ENCODE peak calls at places on chromosomes 6 and 20, in six cellular contexts. One of them, this sample, is unnamed.

GRCh38 chr6:89371849-89372505 is 19.5 kb upstream of the UBE2J1 start:
- DNase-seq in cardiac muscle cell: peak
- DNase-seq in fibroblast of lung: peak
- DNase-seq in BE2C: peak
- DNase-seq in lower lobe of right lung: peak
- DNase-seq in CD8-positive, alpha-beta T cell: peak
- DNase-seq in this sample: peak

GRCh38 chr6:42338573-42339218 is 113.0 kb downstream of the TRERF1 start:
- DNase-seq in CD8-positive, alpha-beta T cell: no peak
- DNase-seq in lower lobe of right lung: no peak
- DNase-seq in BE2C: no peak
- DNase-seq in cardiac muscle cell: no peak
- DNase-seq in fibroblast of lung: peak
- DNase-seq in this sample: peak

GRCh38 chr20:63835031-63835858 is 4.2 kb upstream of the ZBTB46 start:
- DNase-seq in CD8-positive, alpha-beta T cell: no peak
- DNase-seq in BE2C: peak
- DNase-seq in cardiac muscle cell: peak
- DNase-seq in lower lobe of right lung: peak
- DNase-seq in fibroblast of lung: peak
- DNase-seq in this sample: peak

GRCh38 chr6:163643866-163644265 is 229.3 kb downstream of the QKI start:
- DNase-seq in cardiac muscle cell: no peak
- DNase-seq in CD8-positive, alpha-beta T cell: no peak
- DNase-seq in BE2C: no peak
- DNase-seq in lower lobe of right lung: no peak
- DNase-seq in fibroblast of lung: no peak
- DNase-seq in this sample: no peak

GRCh38 chr6:150179030-150179429 is 36.2 kb downstream of the PPP1R14C start:
- DNase-seq in CD8-positive, alpha-beta T cell: no peak
- DNase-seq in BE2C: no peak
- DNase-seq in lower lobe of right lung: no peak
- DNase-seq in fibroblast of lung: no peak
- DNase-seq in cardiac muscle cell: no peak
- DNase-seq in this sample: no peak

GRCh38 chr20:17749628-17749978 is 49.8 kb downstream of the BANF2 start:
- DNase-seq in cardiac muscle cell: no peak
- DNase-seq in BE2C: no peak
- DNase-seq in lower lobe of right lung: no peak
- DNase-seq in CD8-positive, alpha-beta T cell: no peak
- DNase-seq in fibroblast of lung: no peak
- DNase-seq in this sample: no peak

GRCh38 chr6:7050911-7051779 is 56.6 kb upstream of the RREB1 start:
- DNase-seq in CD8-positive, alpha-beta T cell: peak
- DNase-seq in fibroblast of lung: peak
- DNase-seq in cardiac muscle cell: peak
- DNase-seq in lower lobe of right lung: peak
- DNase-seq in BE2C: peak
- DNase-seq in this sample: peak

GRCh38 chr20:26277339-26277738 is 580.7 kb upstream of the ZNF337 start:
- DNase-seq in CD8-positive, alpha-beta T cell: no peak
- DNase-seq in BE2C: no peak
- DNase-seq in fibroblast of lung: no peak
- DNase-seq in cardiac muscle cell: no peak
- DNase-seq in lower lobe of right lung: no peak
- DNase-seq in this sample: no peak

GRCh38 chr6:104325341-104326172 is 534.2 kb downstream of the HACE1 start:
- DNase-seq in CD8-positive, alpha-beta T cell: no peak
- DNase-seq in cardiac muscle cell: peak
- DNase-seq in BE2C: peak
- DNase-seq in lower lobe of right lung: no peak
- DNase-seq in fibroblast of lung: no peak
- DNase-seq in this sample: peak

GRCh38 chr6:33251390-33252012 is 20.2 kb downstream of the VPS52 start:
- DNase-seq in BE2C: no peak
- DNase-seq in lower lobe of right lung: no peak
- DNase-seq in CD8-positive, alpha-beta T cell: no peak
- DNase-seq in cardiac muscle cell: no peak
- DNase-seq in fibroblast of lung: peak
- DNase-seq in this sample: peak

GRCh38 chr6:132298344-132298949 is 102.8 kb downstream of the MOXD1 start:
- DNase-seq in BE2C: peak
- DNase-seq in CD8-positive, alpha-beta T cell: peak
- DNase-seq in cardiac muscle cell: peak
- DNase-seq in fibroblast of lung: peak
- DNase-seq in lower lobe of right lung: no peak
- DNase-seq in this sample: peak

GRCh38 chr6:69632932-69633331 is 163.9 kb downstream of the LMBRD1 start:
- DNase-seq in lower lobe of right lung: no peak
- DNase-seq in fibroblast of lung: no peak
- DNase-seq in CD8-positive, alpha-beta T cell: no peak
- DNase-seq in BE2C: no peak
- DNase-seq in cardiac muscle cell: no peak
- DNase-seq in this sample: no peak

GRCh38 chr20:33732166-33732970 is 572 bp downstream of the ZNF341 start:
- DNase-seq in lower lobe of right lung: peak
- DNase-seq in cardiac muscle cell: no peak
- DNase-seq in BE2C: peak
- DNase-seq in CD8-positive, alpha-beta T cell: peak
- DNase-seq in fibroblast of lung: peak
- DNase-seq in this sample: peak

GRCh38 chr6:151233731-151234130 is 6.0 kb upstream of the AKAP12 start:
- DNase-seq in fibroblast of lung: no peak
- DNase-seq in CD8-positive, alpha-beta T cell: no peak
- DNase-seq in BE2C: no peak
- DNase-seq in lower lobe of right lung: no peak
- DNase-seq in cardiac muscle cell: no peak
- DNase-seq in this sample: no peak

GRCh38 chr6:90413867-90414266 is 117.2 kb upstream of the BACH2 start:
- DNase-seq in CD8-positive, alpha-beta T cell: peak
- DNase-seq in cardiac muscle cell: peak
- DNase-seq in BE2C: peak
- DNase-seq in fibroblast of lung: peak
- DNase-seq in lower lobe of right lung: no peak
- DNase-seq in this sample: peak

GRCh38 chr6:151716446-151717047 is 90.9 kb upstream of the ESR1 start:
- DNase-seq in lower lobe of right lung: peak
- DNase-seq in fibroblast of lung: no peak
- DNase-seq in BE2C: no peak
- DNase-seq in CD8-positive, alpha-beta T cell: no peak
- DNase-seq in cardiac muscle cell: peak
- DNase-seq in this sample: no peak

GRCh38 chr6:7106752-7107577 is 796 bp upstream of the RREB1 start:
- DNase-seq in cardiac muscle cell: no peak
- DNase-seq in fibroblast of lung: no peak
- DNase-seq in CD8-positive, alpha-beta T cell: peak
- DNase-seq in lower lobe of right lung: peak
- DNase-seq in BE2C: peak
- DNase-seq in this sample: no peak

GRCh38 chr6:34057790-34058189 is 88.1 kb downstream of the GRM4 start:
- DNase-seq in CD8-positive, alpha-beta T cell: no peak
- DNase-seq in fibroblast of lung: no peak
- DNase-seq in lower lobe of right lung: no peak
- DNase-seq in BE2C: no peak
- DNase-seq in cardiac muscle cell: no peak
- DNase-seq in this sample: no peak

GRCh38 chr6:331622-332521 is 39.6 kb downstream of the DUSP22 start:
- DNase-seq in BE2C: no peak
- DNase-seq in lower lobe of right lung: peak
- DNase-seq in cardiac muscle cell: no peak
- DNase-seq in CD8-positive, alpha-beta T cell: no peak
- DNase-seq in fibroblast of lung: no peak
- DNase-seq in this sample: no peak

GRCh38 chr20:2132461-2132901 is 30.9 kb downstream of the STK35 start:
- DNase-seq in cardiac muscle cell: no peak
- DNase-seq in lower lobe of right lung: no peak
- DNase-seq in BE2C: no peak
- DNase-seq in fibroblast of lung: peak
- DNase-seq in CD8-positive, alpha-beta T cell: no peak
- DNase-seq in this sample: peak

GRCh38 chr6:32148289-32148688 is 3.5 kb downstream of the PRRT1 start:
- DNase-seq in BE2C: no peak
- DNase-seq in cardiac muscle cell: no peak
- DNase-seq in fibroblast of lung: no peak
- DNase-seq in lower lobe of right lung: no peak
- DNase-seq in CD8-positive, alpha-beta T cell: no peak
- DNase-seq in this sample: no peak

GRCh38 chr6:32149577-32149845 is 2.2 kb downstream of the PRRT1 start:
- DNase-seq in BE2C: no peak
- DNase-seq in lower lobe of right lung: no peak
- DNase-seq in fibroblast of lung: no peak
- DNase-seq in cardiac muscle cell: no peak
- DNase-seq in CD8-positive, alpha-beta T cell: no peak
- DNase-seq in this sample: no peak

GRCh38 chr6:32147401-32148132 is 4.2 kb downstream of the PRRT1 start:
- DNase-seq in cardiac muscle cell: no peak
- DNase-seq in lower lobe of right lung: no peak
- DNase-seq in BE2C: no peak
- DNase-seq in fibroblast of lung: no peak
- DNase-seq in CD8-positive, alpha-beta T cell: no peak
- DNase-seq in this sample: no peak

GRCh38 chr6:32149932-32150920 is 1.5 kb downstream of the PRRT1 start:
- DNase-seq in lower lobe of right lung: no peak
- DNase-seq in BE2C: no peak
- DNase-seq in CD8-positive, alpha-beta T cell: no peak
- DNase-seq in cardiac muscle cell: no peak
- DNase-seq in fibroblast of lung: no peak
- DNase-seq in this sample: no peak

DNA sequence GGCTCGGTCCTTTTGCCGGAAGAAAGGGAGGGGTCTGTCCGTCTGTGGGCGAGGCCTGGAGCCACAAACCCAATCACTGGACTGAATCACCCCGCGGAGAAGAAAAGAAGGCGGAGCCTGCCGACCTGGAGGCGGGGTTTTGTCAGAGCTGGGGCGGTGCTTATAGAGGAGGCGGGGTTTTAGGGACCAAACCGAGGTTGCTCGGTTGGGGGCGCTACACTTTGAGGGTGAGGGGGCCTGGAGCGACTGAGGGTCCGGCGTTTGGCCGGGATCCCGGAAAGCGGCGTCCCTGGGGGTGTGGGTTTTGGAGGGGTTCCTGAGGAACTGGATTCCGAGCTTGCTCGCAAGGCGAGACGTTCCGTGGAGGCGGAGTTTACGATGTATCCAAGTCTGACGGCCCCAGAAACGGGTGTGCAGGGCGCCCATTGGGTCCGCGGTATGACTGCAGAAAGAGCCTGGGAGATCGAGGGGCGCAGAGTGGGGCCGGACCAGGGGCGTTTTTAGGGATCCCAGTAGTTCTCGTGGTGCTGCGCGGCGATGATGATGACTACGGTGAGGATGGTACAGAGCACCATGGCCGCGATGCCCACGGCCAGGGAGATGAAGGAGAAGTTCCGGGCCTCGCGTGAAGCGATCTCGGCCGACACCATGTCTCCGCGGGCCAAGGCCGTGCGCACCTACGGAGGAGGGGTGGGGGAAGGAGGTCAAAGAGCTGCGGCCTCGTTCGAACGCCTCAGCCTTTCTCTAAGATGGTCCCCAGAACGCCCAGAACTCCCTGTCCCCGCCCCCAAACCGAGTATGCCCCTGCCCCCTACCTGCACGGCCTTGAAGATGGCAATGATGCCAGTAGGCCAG is 2.8 kb downstream of the PRRT1 start:
- DNase-seq in lower lobe of right lung: peak
- DNase-seq in fibroblast of lung: peak
- DNase-seq in CD8-positive, alpha-beta T cell: peak
- DNase-seq in BE2C: peak
- DNase-seq in cardiac muscle cell: no peak
- DNase-seq in this sample: no peak
- TF ChIP-seq CTCF in lower lobe of right lung: peak
- TF ChIP-seq CTCF in fibroblast of lung: no peak
- TF ChIP-seq CTCF in CD8-positive, alpha-beta T cell: peak
- TF ChIP-seq CTCF in BE2C: no peak
- TF ChIP-seq CTCF in cardiac muscle cell: no peak
- TF ChIP-seq CTCF in this sample: no peak

GRCh38 chr6:148343383-148343782 is 745 bp downstream of the SASH1 start:
- DNase-seq in cardiac muscle cell: no peak
- DNase-seq in lower lobe of right lung: no peak
- DNase-seq in BE2C: no peak
- DNase-seq in CD8-positive, alpha-beta T cell: no peak
- DNase-seq in fibroblast of lung: peak
- DNase-seq in this sample: no peak

GRCh38 chr6:148339766-148340165 is 2.9 kb upstream of the SASH1 start:
- DNase-seq in BE2C: no peak
- DNase-seq in CD8-positive, alpha-beta T cell: no peak
- DNase-seq in cardiac muscle cell: no peak
- DNase-seq in fibroblast of lung: no peak
- DNase-seq in lower lobe of right lung: no peak
- DNase-seq in this sample: no peak

GRCh38 chr6:148343028-148343374 is 363 bp downstream of the SASH1 start:
- DNase-seq in cardiac muscle cell: no peak
- DNase-seq in lower lobe of right lung: no peak
- DNase-seq in BE2C: no peak
- DNase-seq in CD8-positive, alpha-beta T cell: no peak
- DNase-seq in fibroblast of lung: no peak
- DNase-seq in this sample: no peak

GRCh38 chr6:148340586-148341297 is 1.9 kb upstream of the SASH1 start:
- DNase-seq in BE2C: no peak
- DNase-seq in fibroblast of lung: no peak
- DNase-seq in cardiac muscle cell: no peak
- DNase-seq in CD8-positive, alpha-beta T cell: no peak
- DNase-seq in lower lobe of right lung: no peak
- DNase-seq in this sample: no peak

GRCh38 chr6:148342146-148343027 is at the start of gene SASH1:
- DNase-seq in cardiac muscle cell: peak
- DNase-seq in fibroblast of lung: peak
- DNase-seq in lower lobe of right lung: peak
- DNase-seq in CD8-positive, alpha-beta T cell: no peak
- DNase-seq in BE2C: peak
- DNase-seq in this sample: peak
- H3K4me3 ChIP-seq in cardiac muscle cell: peak
- H3K4me3 ChIP-seq in fibroblast of lung: peak
- H3K4me3 ChIP-seq in lower lobe of right lung: peak
- H3K4me3 ChIP-seq in CD8-positive, alpha-beta T cell: no peak
- H3K4me3 ChIP-seq in BE2C: no peak
- H3K4me3 ChIP-seq in this sample: peak

GRCh38 chr6:111799576-111800467 is 73.4 kb downstream of the FYN start:
- DNase-seq in lower lobe of right lung: no peak
- DNase-seq in fibroblast of lung: peak
- DNase-seq in BE2C: no peak
- DNase-seq in CD8-positive, alpha-beta T cell: no peak
- DNase-seq in cardiac muscle cell: no peak
- DNase-seq in this sample: no peak
- TF ChIP-seq CTCF in lower lobe of right lung: no peak
- TF ChIP-seq CTCF in fibroblast of lung: no peak
- TF ChIP-seq CTCF in BE2C: peak
- TF ChIP-seq CTCF in CD8-positive, alpha-beta T cell: no peak
- TF ChIP-seq CTCF in cardiac muscle cell: peak
- TF ChIP-seq CTCF in this sample: peak

DNA sequence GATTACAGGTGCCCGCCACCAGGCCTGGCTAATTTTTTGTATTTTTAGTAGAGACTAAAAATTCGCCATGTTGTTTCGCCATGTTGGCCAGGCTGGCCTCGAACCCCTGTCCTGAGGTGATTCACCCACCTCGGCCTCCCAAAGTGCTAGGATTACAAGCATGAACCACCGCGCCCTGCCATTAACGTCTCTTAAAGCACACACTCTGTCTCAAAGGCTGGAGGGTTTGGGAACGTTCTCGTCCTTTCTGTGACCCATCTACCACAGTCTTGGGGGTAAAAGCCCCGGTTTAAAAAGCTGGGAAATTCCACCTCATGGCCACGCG is 57.8 kb upstream of the ARID1B start:
- DNase-seq in fibroblast of lung: no peak
- DNase-seq in CD8-positive, alpha-beta T cell: no peak
- DNase-seq in BE2C: no peak
- DNase-seq in cardiac muscle cell: no peak
- DNase-seq in lower lobe of right lung: no peak
- DNase-seq in this sample: no peak
- H3K4me3 ChIP-seq in fibroblast of lung: peak
- H3K4me3 ChIP-seq in CD8-positive, alpha-beta T cell: peak
- H3K4me3 ChIP-seq in BE2C: no peak
- H3K4me3 ChIP-seq in cardiac muscle cell: no peak
- H3K4me3 ChIP-seq in lower lobe of right lung: peak
- H3K4me3 ChIP-seq in this sample: peak